ENCODE peak calls at places on chromosomes 3 and 15, in six cellular contexts. Z is HCT116; P is effector memory CD4-positive, alpha-beta T cell; L is thoracic aorta; S is IMR-90; I is uterus. N is an unnamed sample.

GRCh38 chr3:48086736-48087470 is 70.7 kb upstream of the MAP4 start:
- DNase-seq in Z (no peak), I (no peak), S (peak), L (no peak), P (no peak), N (peak)

GRCh38 chr15:75891895-75892294 is 11.8 kb upstream of the FBXO22 start:
- DNase-seq in P (no peak), I (no peak), S (peak), L (no peak), Z (no peak), N (peak)

GRCh38 chr3:197468866-197469382 is 86.8 kb downstream of the BDH1 start:
- DNase-seq in S (peak), P (no peak), Z (no peak), I (no peak), L (no peak), N (no peak)

GRCh38 chr3:195537995-195538394 is 5.1 kb downstream of the PPP1R2 start:
- DNase-seq in Z (no peak), P (peak), S (no peak), L (no peak), I (no peak), N (no peak)

GRCh38 chr3:188212308-188212969 is 58.5 kb downstream of the LPP start:
- DNase-seq in I (no peak), S (peak), P (no peak), Z (no peak), L (no peak), N (peak)

GRCh38 chr3:189486556-189486955 is 144.6 kb upstream of the TP63 start:
- DNase-seq in Z (no peak), L (no peak), S (no peak), P (no peak), I (no peak), N (no peak)

GRCh38 chr3:159091936-159092335 is 290.1 kb downstream of the MFSD1 start:
- DNase-seq in I (no peak), P (no peak), Z (no peak), S (no peak), L (no peak), N (no peak)

GRCh38 chr15:29156521-29156920 is 113.1 kb downstream of the NSMCE3 start:
- DNase-seq in Z (no peak), S (no peak), I (no peak), P (no peak), L (no peak), N (no peak)

GRCh38 chr15:29712149-29712885 is 110.0 kb downstream of the TJP1 start:
- DNase-seq in I (no peak), P (no peak), Z (no peak), L (no peak), S (no peak), N (peak)

GRCh38 chr3:69890094-69890493 is 109.4 kb upstream of the SAMMSON start:
- DNase-seq in Z (no peak), L (no peak), P (no peak), I (no peak), S (peak), N (no peak)

GRCh38 chr15:76993114-76993715 is 1.7 kb upstream of the PSTPIP1 start:
- DNase-seq in I (no peak), L (no peak), Z (no peak), S (no peak), P (no peak), N (no peak)

GRCh38 chr3:86837871-86838270 is 153.1 kb downstream of the VGLL3 start:
- DNase-seq in Z (no peak), L (no peak), I (no peak), P (no peak), S (peak), N (no peak)

GRCh38 chr3:82743196-82743595 is 981.8 kb upstream of the GBE1 start:
- DNase-seq in S (no peak), P (no peak), I (no peak), Z (no peak), L (no peak), N (no peak)

GRCh38 chr3:9151240-9151639 is 98.2 kb downstream of the SRGAP3 start:
- DNase-seq in L (no peak), I (no peak), P (no peak), S (no peak), Z (no peak), N (no peak)

GRCh38 chr15:84600687-84601554 is at the start of gene ZSCAN2:
- DNase-seq in I (peak), P (peak), S (peak), Z (peak), L (peak), N (peak)

GRCh38 chr3:69368129-69368741 is 17.7 kb downstream of the FRMD4B start:
- DNase-seq in Z (no peak), P (peak), I (no peak), S (no peak), L (no peak), N (no peak)

GRCh38 chr15:50884583-50884982 is 23.9 kb upstream of the AP4E1 start:
- DNase-seq in L (no peak), I (no peak), S (peak), P (no peak), Z (no peak), N (peak)

GRCh38 chr15:88802991-88803240 is 320 bp upstream of the ACAN start:
- DNase-seq in L (no peak), P (no peak), Z (no peak), I (no peak), S (no peak), N (no peak)

GRCh38 chr3:167091186-167091585 is 288.9 kb downstream of the ZBBX start:
- DNase-seq in P (no peak), I (no peak), Z (no peak), S (no peak), L (no peak), N (no peak)

GRCh38 chr3:197168606-197169005 is 129.8 kb downstream of the DLG1 start:
- DNase-seq in L (no peak), P (no peak), Z (no peak), S (peak), I (no peak), N (no peak)

GRCh38 chr3:54756330-54756731 is 171.5 kb downstream of the LRTM1 start:
- DNase-seq in L (no peak), S (peak), P (no peak), I (no peak), Z (no peak), N (peak)

GRCh38 chr15:65580287-65580686 is 30.6 kb downstream of the INTS14 start:
- DNase-seq in I (no peak), S (peak), Z (no peak), L (no peak), P (no peak), N (peak)

GRCh38 chr15:73792429-73792828 is 39.3 kb upstream of the INSYN1 start:
- DNase-seq in S (no peak), L (no peak), Z (no peak), I (no peak), P (no peak), N (no peak)

GRCh38 chr3:174333640-174334039 is 525.5 kb upstream of the NAALADL2 start:
- DNase-seq in P (no peak), I (no peak), Z (no peak), L (no peak), S (peak), N (no peak)

GRCh38 chr15:90956551-90957104 is 1.9 kb downstream of the RCCD1 start:
- DNase-seq in L (no peak), I (peak), Z (no peak), S (peak), P (peak), N (peak)

GRCh38 chr3:17605032-17605431 is 137.4 kb downstream of the TBC1D5 start:
- DNase-seq in S (peak), P (no peak), L (no peak), Z (peak), I (no peak), N (no peak)

GRCh38 chr15:74531144-74531811 is 9.7 kb upstream of the ARID3B start:
- DNase-seq in Z (no peak), L (no peak), P (no peak), S (peak), I (no peak), N (peak)

GRCh38 chr3:51718547-51719412 is 11.9 kb downstream of the GRM2 start:
- DNase-seq in P (peak), Z (peak), L (no peak), I (no peak), S (peak), N (peak)

GRCh38 chr3:33883538-33884203 is 85.2 kb downstream of the PDCD6IP start:
- DNase-seq in I (no peak), L (no peak), P (no peak), Z (peak), S (peak), N (peak)

GRCh38 chr3:122353215-122353614 is 28.2 kb downstream of the CSTA start:
- DNase-seq in L (no peak), S (no peak), Z (no peak), I (no peak), P (no peak), N (no peak)

GRCh38 chr15:52529289-52529929 is 729 bp upstream of the MYO5A start:
- DNase-seq in Z (no peak), P (no peak), S (no peak), L (no peak), I (no peak), N (no peak)

GRCh38 chr15:32098033-32098432 is 67.7 kb downstream of the CHRNA7 start:
- DNase-seq in P (no peak), L (no peak), Z (no peak), S (no peak), I (no peak), N (no peak)

GRCh38 chr15:68816795-68817303 is 3.8 kb downstream of the ANP32A start:
- DNase-seq in S (no peak), Z (no peak), L (no peak), P (no peak), I (no peak), N (peak)

GRCh38 chr3:191882289-191882688 is 421.3 kb downstream of the PYDC2 start:
- DNase-seq in S (no peak), L (no peak), Z (no peak), P (no peak), I (no peak), N (no peak)

GRCh38 chr15:100588638-100589242 is 13.2 kb downstream of the LINS1 start:
- DNase-seq in P (no peak), L (no peak), I (no peak), Z (no peak), S (peak), N (peak)

GRCh38 chr15:39299506-39300267 is 281.2 kb upstream of the THBS1 start:
- DNase-seq in L (no peak), S (peak), P (no peak), Z (no peak), I (no peak), N (no peak)

GRCh38 chr3:181066688-181067087 is 77.2 kb upstream of the DNAJC19 start:
- DNase-seq in L (no peak), P (no peak), I (no peak), Z (no peak), S (no peak), N (no peak)

GRCh38 chr15:88615303-88616107 is 5.6 kb upstream of the AEN start:
- DNase-seq in Z (no peak), I (no peak), L (no peak), S (no peak), P (no peak), N (no peak)

GRCh38 chr3:188421151-188421821 is 267.3 kb downstream of the LPP start:
- DNase-seq in L (no peak), P (no peak), S (peak), Z (no peak), I (no peak), N (peak)

GRCh38 chr15:51499379-51499976 is 123.1 kb downstream of the DMXL2 start:
- DNase-seq in L (no peak), I (no peak), Z (peak), S (peak), P (no peak), N (peak)

GRCh38 chr3:168693870-168694269 is 598.1 kb upstream of the GOLIM4 start:
- DNase-seq in I (no peak), Z (no peak), L (no peak), P (no peak), S (no peak), N (no peak)
- H3K4me3 ChIP-seq in I (no peak), Z (no peak), L (no peak), P (no peak), S (no peak), N (no peak)

GRCh38 chr3:194130807-194131589 is 5.0 kb upstream of the HES1 start:
- DNase-seq in I (no peak), L (no peak), S (no peak), Z (no peak), P (no peak), N (no peak)
- H3K4me3 ChIP-seq in I (no peak), L (peak), S (no peak), Z (no peak), P (no peak), N (no peak)

GRCh38 chr3:103787879-103788278 is 1353.1 kb downstream of the ZPLD1 start:
- DNase-seq in P (no peak), I (no peak), S (no peak), L (no peak), Z (no peak), N (no peak)
- H3K4me3 ChIP-seq in P (no peak), I (no peak), S (no peak), L (no peak), Z (no peak), N (no peak)

GRCh38 chr15:64010719-64011118 is 35.6 kb downstream of the DAPK2 start:
- DNase-seq in I (peak), P (peak), L (no peak), Z (peak), S (peak), N (peak)
- H3K4me3 ChIP-seq in I (no peak), P (peak), L (no peak), Z (no peak), S (no peak), N (no peak)

GRCh38 chr3:16174976-16175901 is 759 bp downstream of the GALNT15 start:
- DNase-seq in S (no peak), Z (no peak), P (no peak), I (no peak), L (no peak), N (no peak)

GRCh38 chr3:16173696-16174355 is 654 bp upstream of the GALNT15 start:
- DNase-seq in Z (no peak), I (no peak), L (no peak), S (peak), P (no peak), N (no peak)

GRCh38 chr3:16176391-16177030 is 2.0 kb downstream of the GALNT15 start:
- DNase-seq in S (peak), I (no peak), Z (no peak), P (no peak), L (no peak), N (no peak)

GRCh38 chr3:16171825-16172224 is 2.7 kb upstream of the GALNT15 start:
- DNase-seq in I (no peak), S (no peak), L (no peak), P (no peak), Z (no peak), N (no peak)

DNA sequence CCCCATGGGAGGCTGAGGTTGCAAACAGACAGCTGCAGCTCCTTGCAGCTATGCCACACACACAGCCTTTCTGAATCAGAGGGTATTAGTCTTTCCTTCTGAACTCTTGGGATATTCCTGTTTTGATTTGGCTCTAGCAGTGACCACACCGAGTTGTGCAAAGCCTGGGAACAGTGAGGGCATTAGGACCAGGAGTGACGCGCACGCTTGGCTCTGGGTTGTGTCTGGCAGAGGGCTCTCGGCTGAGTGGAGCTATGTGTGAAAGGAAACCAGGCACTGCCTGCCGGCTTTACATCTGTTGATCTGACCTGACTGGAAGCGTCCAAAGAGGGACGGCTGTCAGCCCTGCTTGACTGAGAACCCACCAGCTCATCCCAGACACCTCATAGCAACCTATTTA is at the start of gene GALNT15:
- DNase-seq in P (no peak), Z (no peak), I (peak), L (peak), S (peak), N (peak)
- H3K4me3 ChIP-seq in P (no peak), Z (no peak), I (peak), L (peak), S (peak), N (no peak)

GRCh38 chr3:137163958-137164357 is 206.2 kb downstream of the IL20RB start:
- DNase-seq in L (no peak), I (no peak), P (no peak), S (no peak), Z (no peak), N (no peak)

GRCh38 chr3:137165117-137165806 is 207.5 kb downstream of the IL20RB start:
- DNase-seq in L (no peak), Z (no peak), P (no peak), S (peak), I (no peak), N (no peak)

GRCh38 chr3:137163241-137163916 is 205.6 kb downstream of the IL20RB start:
- DNase-seq in Z (no peak), S (no peak), P (no peak), I (no peak), L (no peak), N (no peak)
- H3K4me3 ChIP-seq in Z (no peak), S (no peak), P (no peak), I (no peak), L (peak), N (no peak)

DNA sequence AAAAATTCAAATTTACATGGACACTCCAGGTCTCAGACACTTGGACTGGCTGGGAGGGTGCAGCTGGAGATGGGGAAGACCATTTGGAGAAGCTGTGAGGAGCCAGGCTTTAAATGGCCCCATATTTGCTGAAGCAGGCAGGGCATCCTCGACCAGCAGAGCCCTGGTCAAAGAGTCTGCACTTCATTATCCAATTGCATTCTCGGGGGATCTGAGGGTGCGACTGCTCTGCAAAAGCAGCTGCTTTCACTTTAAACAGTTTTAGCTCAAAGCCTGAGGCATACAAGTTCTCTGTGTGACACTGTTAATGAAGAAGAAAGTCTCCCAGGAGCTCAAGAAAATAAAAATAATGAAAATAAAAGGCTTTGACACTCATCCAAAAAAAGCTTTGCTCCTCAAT is 98.0 kb upstream of the SLC25A36 start:
- DNase-seq in P (no peak), L (no peak), I (no peak), S (no peak), Z (no peak), N (no peak)
- H3K4me3 ChIP-seq in P (no peak), L (no peak), I (no peak), S (no peak), Z (no peak), N (no peak)

GRCh38 chr3:104291437-104291851 is 1075.3 kb upstream of the ALCAM start:
- DNase-seq in P (no peak), L (no peak), S (no peak), I (no peak), Z (no peak), N (no peak)

GRCh38 chr3:104286645-104287044 is 1080.1 kb upstream of the ALCAM start:
- DNase-seq in L (no peak), S (no peak), I (no peak), P (no peak), Z (no peak), N (no peak)

GRCh38 chr3:104297617-104298016 is 1069.1 kb upstream of the ALCAM start:
- DNase-seq in P (no peak), I (no peak), Z (no peak), L (no peak), S (no peak), N (no peak)

GRCh38 chr3:104291878-104292277 is 1074.8 kb upstream of the ALCAM start:
- DNase-seq in I (no peak), Z (no peak), S (no peak), L (no peak), P (no peak), N (no peak)
- H3K4me3 ChIP-seq in I (peak), Z (no peak), S (no peak), L (peak), P (peak), N (peak)

DNA sequence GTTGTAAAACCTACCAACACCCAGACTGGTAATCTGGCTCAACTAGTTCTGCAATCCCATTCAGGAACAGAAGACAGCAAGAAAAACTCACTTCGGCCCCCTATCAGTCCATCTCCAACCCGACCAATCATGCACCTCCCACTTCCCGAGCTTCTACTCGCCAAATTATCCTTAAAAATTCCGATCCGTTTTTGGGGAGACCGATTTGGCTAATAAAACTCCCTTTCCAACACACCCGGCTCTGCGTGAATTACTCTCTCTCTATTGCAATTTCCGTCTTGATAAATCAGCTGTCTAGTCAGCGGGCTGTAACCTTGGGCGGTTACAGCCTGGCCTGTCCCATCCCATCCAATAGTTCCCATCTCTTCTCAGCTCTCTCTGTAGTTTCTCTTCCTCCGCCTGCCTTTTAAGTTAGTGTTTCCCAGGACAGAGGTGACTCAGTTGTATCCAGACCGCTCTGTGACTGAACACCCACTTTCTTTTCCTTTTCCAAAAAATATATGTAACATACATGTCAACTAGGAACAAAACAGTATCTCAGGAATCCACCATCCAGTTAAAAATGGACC is 780 bp upstream of the ACAD9 start:
- DNase-seq in L (no peak), P (peak), S (peak), I (no peak), Z (no peak), N (no peak)
- H3K4me3 ChIP-seq in L (peak), P (peak), S (peak), I (peak), Z (peak), N (peak)

GRCh38 chr3:169667710-169668080 is 4.2 kb upstream of the MECOM start:
- DNase-seq in P (no peak), L (no peak), S (no peak), Z (no peak), I (no peak), N (no peak)
- H3K4me3 ChIP-seq in P (no peak), L (peak), S (no peak), Z (no peak), I (no peak), N (no peak)